ENCODE peak calls at places on chromosomes 16 and 17, in five cellular contexts. E is HepG2, Q is A673, V is HCT116, O is hepatocyte. P is an unnamed sample.

GRCh38 chr16:27408012-27408601 is 6.1 kb downstream of the IL21R start:
- DNase-seq in E (peak), Q (no peak), V (no peak), O (no peak), P (peak)

GRCh38 chr17:34665803-34666763 is 86.7 kb downstream of the TMEM132E start:
- DNase-seq in E (no peak), Q (no peak), V (no peak), O (no peak), P (no peak)

GRCh38 chr17:1598399-1599095 is 30.1 kb downstream of the SLC43A2 start:
- DNase-seq in E (no peak), Q (no peak), V (no peak), O (peak), P (no peak)

GRCh38 chr17:5122586-5123342 is 6.9 kb downstream of the USP6 start:
- DNase-seq in E (no peak), Q (peak), V (no peak), O (peak), P (no peak)

GRCh38 chr17:46043606-46044005 is 44.6 kb downstream of the STH start:
- DNase-seq in E (no peak), Q (no peak), V (no peak), O (no peak), P (no peak)

GRCh38 chr17:56988901-56989572 is 11.1 kb downstream of the SCPEP1 start:
- DNase-seq in E (no peak), Q (no peak), V (no peak), O (no peak), P (no peak)

GRCh38 chr17:44002141-44002848 is 2.1 kb upstream of the NAGS start:
- DNase-seq in E (peak), Q (no peak), V (no peak), O (no peak), P (peak)

GRCh38 chr16:51116353-51116752 is 34.7 kb downstream of the SALL1 start:
- DNase-seq in E (no peak), Q (no peak), V (no peak), O (no peak), P (no peak)

GRCh38 chr16:89373355-89374110 is 116.8 kb downstream of the ANKRD11 start:
- DNase-seq in E (no peak), Q (no peak), V (no peak), O (peak), P (no peak)

GRCh38 chr17:76382305-76382802 is 2.1 kb upstream of the SPHK1 start:
- DNase-seq in E (peak), Q (no peak), V (no peak), O (peak), P (peak)

GRCh38 chr17:73223626-73224616 is 31.1 kb downstream of the COG1 start:
- DNase-seq in E (no peak), Q (no peak), V (no peak), O (no peak), P (no peak)

GRCh38 chr17:61803796-61804195 is 59.5 kb downstream of the BRIP1 start:
- DNase-seq in E (no peak), Q (no peak), V (no peak), O (no peak), P (no peak)

DNA sequence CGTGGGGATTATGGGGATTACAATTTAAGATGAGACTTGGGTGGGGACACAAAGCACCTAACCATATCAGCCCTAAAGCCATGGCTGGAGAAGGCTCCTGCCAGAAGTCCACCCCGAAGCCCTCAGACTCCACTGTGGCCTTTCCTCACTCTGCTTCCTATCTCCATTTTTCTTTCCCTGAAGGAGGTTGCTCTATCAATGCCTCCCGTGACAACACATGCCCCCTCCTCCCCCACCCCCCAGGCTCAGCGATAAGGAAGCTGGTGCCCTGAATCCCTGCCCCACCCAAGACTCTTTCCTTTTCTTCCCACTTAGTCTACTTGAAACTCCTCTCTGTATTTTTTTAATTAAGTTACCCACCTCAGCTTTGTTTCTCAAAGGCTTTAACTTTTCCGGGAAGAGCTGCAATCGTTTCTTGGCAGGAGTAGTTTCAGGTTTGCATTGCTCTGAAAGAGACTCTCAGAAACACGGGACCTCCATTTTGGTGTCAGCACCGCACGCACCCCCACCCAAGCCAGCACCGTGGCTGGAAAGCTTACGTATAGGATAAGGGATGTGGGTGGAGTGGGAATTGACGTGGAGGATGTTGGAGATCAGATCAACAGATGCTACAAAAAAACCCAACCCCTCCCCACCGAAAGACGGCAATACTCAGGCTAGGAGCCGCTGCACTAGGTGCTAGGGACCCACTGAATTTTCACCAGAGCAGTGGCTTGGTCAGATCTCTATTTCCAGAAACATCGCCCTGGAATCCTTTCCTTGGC is 15.2 kb upstream of the CA4 start:
- DNase-seq in E (no peak), Q (no peak), V (no peak), O (no peak), P (no peak)
- H3K27ac ChIP-seq in E (no peak), Q (peak), V (peak), O (peak), P (peak)

GRCh38 chr17:18245038-18245776 is 13.3 kb downstream of the FLII start:
- DNase-seq in E (no peak), Q (no peak), V (no peak), O (no peak), P (no peak)
- TF ChIP-seq CTCF in E (no peak), Q (no peak), V (no peak), O (no peak), P (no peak)

DNA sequence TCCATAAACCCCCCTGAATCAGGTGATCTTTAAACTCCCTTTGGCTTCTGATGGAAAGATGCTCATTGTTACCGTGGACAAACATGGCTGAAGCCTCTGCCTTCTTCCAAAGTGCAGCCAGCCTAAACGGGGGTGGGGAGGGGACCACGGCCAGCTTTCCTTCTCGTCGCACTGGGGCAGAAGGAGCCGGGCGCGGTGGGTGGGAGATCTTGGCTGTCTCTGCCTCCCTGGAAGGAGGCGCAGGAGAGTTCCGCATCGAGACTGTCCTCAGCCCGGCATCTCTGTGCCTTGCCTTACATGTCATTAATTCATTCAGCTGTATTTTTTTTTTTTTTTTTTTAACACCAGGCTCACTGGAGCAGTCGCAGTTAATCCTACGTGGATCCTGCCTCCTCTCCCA is 163.3 kb upstream of the PLCG2 start:
- DNase-seq in E (no peak), Q (no peak), V (no peak), O (no peak), P (no peak)
- H3K27ac ChIP-seq in E (no peak), Q (no peak), V (no peak), O (no peak), P (peak)

GRCh38 chr17:49694847-49695697 is 12.7 kb downstream of the SLC35B1 start:
- DNase-seq in E (peak), Q (peak), V (no peak), O (peak), P (peak)

GRCh38 chr17:49698005-49698404 is 9.8 kb downstream of the SLC35B1 start:
- DNase-seq in E (no peak), Q (no peak), V (no peak), O (no peak), P (no peak)

GRCh38 chr17:49696233-49696761 is 11.5 kb downstream of the SLC35B1 start:
- DNase-seq in E (no peak), Q (no peak), V (no peak), O (no peak), P (no peak)

GRCh38 chr17:49692751-49693150 is 14.9 kb upstream of the SPOP start:
- DNase-seq in E (no peak), Q (no peak), V (no peak), O (no peak), P (no peak)

GRCh38 chr17:49695698-49696232 is 12.0 kb downstream of the SLC35B1 start:
- DNase-seq in E (no peak), Q (no peak), V (no peak), O (no peak), P (no peak)
- TF ChIP-seq CTCF in E (no peak), Q (no peak), V (no peak), O (no peak), P (peak)

GRCh38 chr16:4288148-4288921 is 15.5 kb upstream of the TFAP4 start:
- DNase-seq in E (peak), Q (peak), V (no peak), O (peak), P (peak)
- H3K27ac ChIP-seq in E (no peak), Q (no peak), V (no peak), O (no peak), P (peak)

GRCh38 chr16:2386990-2387389 is 42.3 kb upstream of the CCNF start:
- DNase-seq in E (peak), Q (no peak), V (peak), O (no peak), P (no peak)
- TF ChIP-seq CTCF in E (peak), Q (no peak), V (peak), O (no peak), P (no peak)

DNA sequence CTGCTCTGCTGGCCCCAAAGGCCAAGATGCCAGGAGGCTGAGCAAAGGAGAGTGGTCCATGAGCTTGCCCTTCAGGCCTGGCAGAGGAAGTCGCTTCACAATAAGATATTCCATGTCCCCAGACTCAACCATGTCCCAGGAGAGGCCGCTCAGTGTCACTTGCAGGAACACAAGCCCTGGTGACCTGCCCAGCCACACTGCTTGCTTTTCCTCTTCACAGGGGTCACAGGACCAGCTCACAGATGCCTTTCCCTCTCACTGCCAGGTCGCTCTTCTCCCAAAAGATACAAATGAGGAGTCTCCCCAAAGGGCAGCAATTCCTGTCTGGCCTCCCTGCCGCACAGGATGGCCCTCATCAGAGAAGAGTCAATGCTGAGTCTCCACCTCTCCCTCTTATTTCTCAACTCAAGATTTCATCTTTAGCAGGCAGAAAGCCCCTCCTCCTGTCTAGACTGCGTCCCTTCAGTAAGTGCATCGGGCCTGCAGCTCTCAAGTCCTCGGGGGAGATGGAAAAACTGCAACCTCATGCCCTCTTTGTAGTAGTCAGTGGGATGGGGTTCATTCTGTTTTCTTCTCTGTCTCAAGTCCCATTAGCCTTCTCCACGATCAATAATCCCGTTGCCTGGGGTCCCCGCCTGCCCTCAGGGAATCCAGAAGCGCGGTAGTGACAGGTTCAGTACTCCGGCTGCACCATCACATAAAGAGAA is 5.0 kb downstream of the JUP start:
- DNase-seq in E (no peak), Q (no peak), V (no peak), O (peak), P (no peak)
- H3K27ac ChIP-seq in E (no peak), Q (no peak), V (peak), O (peak), P (peak)

P was measured in RWPE1.